ENCODE peak calls at places on chromosome 20, in four cellular contexts. O is progenitor cell of endocrine pancreas, R is esophagus muscularis mucosa, Y is choroid plexus epithelial cell. U is an unnamed sample.

GRCh38 chr20:24823989-24824693 is 124.9 kb upstream of the CST7 start:
- DNase-seq in O (no peak), R (no peak), Y (no peak), U (no peak)

GRCh38 chr20:10649080-10649816 is 24.6 kb downstream of the JAG1 start:
- DNase-seq in O (no peak), Y (no peak), R (no peak), U (no peak)

GRCh38 chr20:50588034-50588736 is 78.0 kb downstream of the PTPN1 start:
- DNase-seq in R (no peak), Y (peak), O (peak), U (peak)

GRCh38 chr20:17643531-17644188 is 38.4 kb downstream of the RRBP1 start:
- DNase-seq in R (no peak), Y (no peak), O (no peak), U (no peak)

GRCh38 chr20:4949833-4950178 is 51.5 kb downstream of the SLC23A2 start:
- DNase-seq in Y (peak), R (no peak), O (no peak), U (peak)

GRCh38 chr20:1533059-1533458 is 24.4 kb downstream of the SIRPD start:
- DNase-seq in Y (no peak), O (no peak), R (peak), U (no peak)

GRCh38 chr20:54869765-54870164 is 394.4 kb downstream of the DOK5 start:
- DNase-seq in Y (no peak), R (no peak), O (no peak), U (no peak)

GRCh38 chr20:51425347-51426106 is 117.0 kb downstream of the NFATC2 start:
- DNase-seq in O (no peak), R (no peak), Y (no peak), U (no peak)

GRCh38 chr20:45309075-45309474 is 976 bp upstream of the MATN4 start:
- DNase-seq in R (no peak), O (no peak), Y (no peak), U (no peak)

GRCh38 chr20:51860015-51860882 is 57.9 kb upstream of the SALL4 start:
- DNase-seq in Y (peak), O (no peak), R (no peak), U (peak)

GRCh38 chr20:17761612-17762011 is 61.8 kb downstream of the BANF2 start:
- DNase-seq in Y (peak), O (no peak), R (no peak), U (no peak)

GRCh38 chr20:6562111-6562510 is 205.4 kb upstream of the BMP2 start:
- DNase-seq in R (no peak), O (no peak), Y (peak), U (peak)

GRCh38 chr20:33316958-33317357 is 33.9 kb downstream of the BPIFB1 start:
- DNase-seq in R (no peak), O (no peak), Y (no peak), U (no peak)

GRCh38 chr20:18679020-18679419 is 91.2 kb downstream of the DTD1 start:
- DNase-seq in Y (peak), R (no peak), O (no peak), U (peak)

GRCh38 chr20:56178219-56178618 is 70.3 kb upstream of the MC3R start:
- DNase-seq in O (no peak), Y (no peak), R (no peak), U (no peak)

GRCh38 chr20:60820149-60820548 is 431.9 kb upstream of the CDH4 start:
- DNase-seq in R (peak), Y (no peak), O (no peak), U (no peak)

GRCh38 chr20:1827974-1828785 is 67.0 kb upstream of the SIRPA start:
- DNase-seq in R (no peak), O (no peak), Y (no peak), U (no peak)

GRCh38 chr20:10848810-10849370 is 175.1 kb upstream of the JAG1 start:
- DNase-seq in O (no peak), R (no peak), Y (peak), U (peak)

GRCh38 chr20:50577175-50578018 is 67.2 kb downstream of the PTPN1 start:
- DNase-seq in Y (no peak), O (no peak), R (no peak), U (no peak)

GRCh38 chr20:45835230-45836224 is 1.9 kb downstream of the SNX21 start:
- DNase-seq in R (no peak), Y (no peak), O (no peak), U (peak)

GRCh38 chr20:1313236-1313964 is 15.5 kb downstream of the SDCBP2 start:
- DNase-seq in R (peak), O (peak), Y (peak), U (peak)

GRCh38 chr20:2124632-2125131 is 23.1 kb downstream of the STK35 start:
- DNase-seq in O (no peak), R (no peak), Y (no peak), U (no peak)

GRCh38 chr20:57582432-57583288 is 21.8 kb downstream of the PCK1 start:
- DNase-seq in O (no peak), R (no peak), Y (peak), U (peak)
- TF ChIP-seq CTCF in O (peak), R (peak), Y (peak), U (peak)

GRCh38 chr20:21767739-21768223 is 62.3 kb downstream of the PAX1 start:
- DNase-seq in Y (no peak), O (peak), R (no peak), U (no peak)
- TF ChIP-seq CTCF in Y (no peak), O (peak), R (no peak), U (no peak)

GRCh38 chr20:23350007-23350854 is at the start of gene NXT1:
- DNase-seq in O (peak), Y (peak), R (peak), U (peak)
- TF ChIP-seq CTCF in O (no peak), Y (no peak), R (no peak), U (peak)

DNA sequence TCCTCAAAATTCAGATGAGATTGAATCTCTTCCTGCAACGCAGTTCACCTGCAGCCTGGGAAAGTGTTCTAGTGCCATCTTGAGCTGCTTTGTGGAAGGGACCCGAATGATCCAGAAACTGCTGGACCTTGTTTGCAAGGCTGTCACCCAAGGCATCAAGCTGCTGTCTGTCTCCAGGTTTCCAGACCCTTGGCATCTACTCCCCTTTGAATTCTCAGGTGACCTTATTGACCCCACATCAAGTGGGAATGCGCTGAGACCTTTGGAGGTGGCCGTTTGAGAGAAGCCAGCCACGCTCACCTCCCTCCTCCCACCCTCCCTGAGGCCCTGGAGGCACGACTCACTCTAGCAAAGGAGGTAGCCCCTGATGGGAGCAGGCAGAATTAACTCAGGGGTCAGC is 112.5 kb downstream of the EDN3 start:
- DNase-seq in Y (no peak), O (no peak), R (no peak), U (no peak)
- TF ChIP-seq CTCF in Y (no peak), O (peak), R (no peak), U (no peak)

GRCh38 chr20:40999841-41000240 is 28.8 kb upstream of the TOP1 start:
- DNase-seq in O (no peak), R (no peak), Y (no peak), U (no peak)
- TF ChIP-seq CTCF in O (no peak), R (no peak), Y (no peak), U (no peak)

DNA sequence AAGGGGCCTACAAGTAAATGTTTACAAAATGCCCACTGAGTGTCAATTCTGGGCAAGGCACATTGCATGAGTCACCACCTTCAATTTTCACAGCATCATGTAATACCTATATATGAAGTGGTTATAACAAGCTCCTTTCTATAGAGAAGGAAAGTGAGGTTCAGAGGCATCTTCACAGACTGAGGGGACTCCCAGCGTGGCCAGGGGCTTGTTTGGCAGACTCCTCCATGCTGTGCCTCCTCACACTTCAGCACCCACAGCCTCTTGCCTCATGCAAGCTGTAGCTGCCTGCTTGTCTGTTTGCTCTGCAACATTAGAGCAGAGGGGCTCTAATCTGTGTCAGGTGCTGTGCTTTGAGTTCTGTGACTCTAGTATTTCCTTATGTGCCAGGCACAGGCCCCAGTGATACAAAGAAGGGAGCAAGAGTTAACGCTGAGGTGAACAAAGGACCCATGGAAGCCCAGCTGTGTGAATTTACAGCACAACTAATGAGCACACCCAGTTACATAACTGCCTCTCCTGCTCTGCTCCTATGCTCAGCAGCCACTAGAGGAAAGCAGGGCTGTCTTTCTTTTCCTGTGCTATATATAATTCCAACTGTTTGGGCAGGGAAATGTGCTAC is 72.3 kb downstream of the ZHX3 start:
- DNase-seq in O (no peak), R (no peak), Y (peak), U (no peak)
- TF ChIP-seq CTCF in O (no peak), R (peak), Y (peak), U (peak)

GRCh38 chr20:63957004-63957689 is 931 bp upstream of the UCKL1 start:
- DNase-seq in R (no peak), Y (peak), O (peak), U (peak)
- TF ChIP-seq CTCF in R (no peak), Y (peak), O (peak), U (peak)